ENCODE peak calls at places on chromosomes 3 and 15, in eight cellular contexts. X, V, O, D, H, Y, C and K are unnamed samples.

GRCh38 chr15:57881972-57882371 is 175.5 kb downstream of the POLR2M start:
- DNase-seq in X (no peak), V (no peak), O (no peak), D (no peak), H (no peak), Y (no peak), C (no peak), K (no peak)

GRCh38 chr15:101615986-101616848 is 36.0 kb downstream of the TM2D3 start:
- DNase-seq in X (peak), V (peak), O (no peak), D (peak), H (no peak), Y (peak), C (peak), K (peak)

GRCh38 chr3:98702166-98702565 is 61.0 kb upstream of the ST3GAL6 start:
- DNase-seq in X (no peak), V (no peak), O (no peak), D (peak), H (no peak), Y (no peak), C (no peak), K (no peak)

GRCh38 chr15:69095280-69095679 is 65.2 kb upstream of the GLCE start:
- DNase-seq in X (no peak), V (no peak), O (no peak), D (no peak), H (no peak), Y (no peak), C (no peak), K (no peak)

GRCh38 chr15:101445562-101446526 is 43.7 kb downstream of the PCSK6 start:
- DNase-seq in X (no peak), V (no peak), O (peak), D (no peak), H (no peak), Y (no peak), C (no peak), K (peak)

GRCh38 chr3:20080956-20081554 is 40.8 kb downstream of the KAT2B start:
- DNase-seq in X (no peak), V (peak), O (no peak), D (no peak), H (no peak), Y (no peak), C (no peak), K (peak)

GRCh38 chr3:63635186-63635585 is 17.3 kb upstream of the SNTN start:
- DNase-seq in X (no peak), V (no peak), O (no peak), D (no peak), H (no peak), Y (no peak), C (no peak), K (no peak)

GRCh38 chr3:8536106-8537052 is 34.8 kb downstream of the LMCD1 start:
- DNase-seq in X (no peak), V (no peak), O (no peak), D (no peak), H (no peak), Y (no peak), C (peak), K (no peak)

GRCh38 chr15:50055333-50056278 is 63.4 kb downstream of the ATP8B4 start:
- DNase-seq in X (no peak), V (no peak), O (peak), D (no peak), H (no peak), Y (no peak), C (no peak), K (no peak)

GRCh38 chr15:73030280-73030679 is 22.0 kb upstream of the NEO1 start:
- DNase-seq in X (no peak), V (no peak), O (no peak), D (no peak), H (no peak), Y (no peak), C (no peak), K (no peak)

GRCh38 chr15:59160880-59161593 is 45.6 kb upstream of the LDHAL6B start:
- DNase-seq in X (peak), V (no peak), O (no peak), D (no peak), H (no peak), Y (no peak), C (peak), K (peak)